ENCODE peak calls at places on chromosomes 11 and 22, in nine cellular contexts. One of them, this sample, is unnamed.

GRCh38 chr11:88398372-88399140 is 61.0 kb upstream of the CTSC start:
- DNase-seq in lung: no peak
- DNase-seq in A549: peak; percentile 39
- DNase-seq in foreskin fibroblast: peak; percentile 84
- DNase-seq in upper lobe of right lung: no peak
- DNase-seq in AG10803: peak; percentile 31
- DNase-seq in AG04450: no peak
- DNase-seq in psoas muscle: no peak
- DNase-seq in kidney epithelial cell: peak; percentile 31
- DNase-seq in this sample: no peak

GRCh38 chr11:34072831-34073230 is 21.3 kb downstream of the CAPRIN1 start:
- DNase-seq in lung: no peak
- DNase-seq in A549: no peak
- DNase-seq in foreskin fibroblast: no peak
- DNase-seq in upper lobe of right lung: no peak
- DNase-seq in AG10803: no peak
- DNase-seq in AG04450: no peak
- DNase-seq in psoas muscle: no peak
- DNase-seq in kidney epithelial cell: no peak
- DNase-seq in this sample: no peak

GRCh38 chr22:29203456-29203855 is 2.2 kb upstream of the EMID1 start:
- DNase-seq in lung: no peak
- DNase-seq in A549: no peak
- DNase-seq in foreskin fibroblast: no peak
- DNase-seq in upper lobe of right lung: no peak
- DNase-seq in AG10803: no peak
- DNase-seq in AG04450: no peak
- DNase-seq in psoas muscle: no peak
- DNase-seq in kidney epithelial cell: no peak
- DNase-seq in this sample: no peak

GRCh38 chr22:18085188-18085587 is 7.4 kb downstream of the PEX26 start:
- DNase-seq in lung: no peak
- DNase-seq in A549: peak; percentile 54
- DNase-seq in foreskin fibroblast: peak; percentile 65
- DNase-seq in upper lobe of right lung: no peak
- DNase-seq in AG10803: no peak
- DNase-seq in AG04450: no peak
- DNase-seq in psoas muscle: no peak
- DNase-seq in kidney epithelial cell: no peak
- DNase-seq in this sample: no peak

GRCh38 chr11:95512682-95513081 is 276.9 kb downstream of the FAM76B start:
- DNase-seq in lung: peak; percentile 37
- DNase-seq in A549: peak; percentile 77
- DNase-seq in foreskin fibroblast: peak; percentile 96
- DNase-seq in upper lobe of right lung: no peak
- DNase-seq in AG10803: peak; percentile 94
- DNase-seq in AG04450: peak; percentile 71
- DNase-seq in psoas muscle: peak; percentile 55
- DNase-seq in kidney epithelial cell: no peak
- DNase-seq in this sample: peak; percentile 37

GRCh38 chr11:112806876-112807275 is 154.3 kb upstream of the NCAM1 start:
- DNase-seq in lung: no peak
- DNase-seq in A549: no peak
- DNase-seq in foreskin fibroblast: no peak
- DNase-seq in upper lobe of right lung: no peak
- DNase-seq in AG10803: no peak
- DNase-seq in AG04450: no peak
- DNase-seq in psoas muscle: no peak
- DNase-seq in kidney epithelial cell: no peak
- DNase-seq in this sample: no peak

GRCh38 chr11:1458340-1459218 is 28.0 kb downstream of the MOB2 start:
- DNase-seq in lung: peak; percentile 85
- DNase-seq in A549: peak; percentile 55
- DNase-seq in foreskin fibroblast: peak; percentile 34
- DNase-seq in upper lobe of right lung: peak; percentile 91
- DNase-seq in AG10803: no peak
- DNase-seq in AG04450: no peak
- DNase-seq in psoas muscle: peak; percentile 70
- DNase-seq in kidney epithelial cell: no peak
- DNase-seq in this sample: no peak

GRCh38 chr22:44595841-44596341 is 97.9 kb upstream of the RTL6 start:
- DNase-seq in lung: no peak
- DNase-seq in A549: no peak
- DNase-seq in foreskin fibroblast: no peak
- DNase-seq in upper lobe of right lung: no peak
- DNase-seq in AG10803: no peak
- DNase-seq in AG04450: no peak
- DNase-seq in psoas muscle: peak; percentile 18
- DNase-seq in kidney epithelial cell: peak; percentile 47
- DNase-seq in this sample: no peak

GRCh38 chr11:61482513-61482912 is 26.0 kb upstream of the LRRC10B start:
- DNase-seq in lung: no peak
- DNase-seq in A549: peak; percentile 33
- DNase-seq in foreskin fibroblast: peak; percentile 27
- DNase-seq in upper lobe of right lung: no peak
- DNase-seq in AG10803: no peak
- DNase-seq in AG04450: no peak
- DNase-seq in psoas muscle: no peak
- DNase-seq in kidney epithelial cell: no peak
- DNase-seq in this sample: no peak

GRCh38 chr11:113331436-113331835 is 17.1 kb downstream of the TTC12 start:
- DNase-seq in lung: no peak
- DNase-seq in A549: no peak
- DNase-seq in foreskin fibroblast: peak; percentile 53
- DNase-seq in upper lobe of right lung: no peak
- DNase-seq in AG10803: no peak
- DNase-seq in AG04450: no peak
- DNase-seq in psoas muscle: no peak
- DNase-seq in kidney epithelial cell: no peak
- DNase-seq in this sample: no peak

GRCh38 chr11:1669546-1670218 is 27.3 kb upstream of the KRTAP5-6 start:
- DNase-seq in lung: no peak
- DNase-seq in A549: no peak
- DNase-seq in foreskin fibroblast: no peak
- DNase-seq in upper lobe of right lung: no peak
- DNase-seq in AG10803: no peak
- DNase-seq in AG04450: no peak
- DNase-seq in psoas muscle: no peak
- DNase-seq in kidney epithelial cell: no peak
- DNase-seq in this sample: no peak

DNA sequence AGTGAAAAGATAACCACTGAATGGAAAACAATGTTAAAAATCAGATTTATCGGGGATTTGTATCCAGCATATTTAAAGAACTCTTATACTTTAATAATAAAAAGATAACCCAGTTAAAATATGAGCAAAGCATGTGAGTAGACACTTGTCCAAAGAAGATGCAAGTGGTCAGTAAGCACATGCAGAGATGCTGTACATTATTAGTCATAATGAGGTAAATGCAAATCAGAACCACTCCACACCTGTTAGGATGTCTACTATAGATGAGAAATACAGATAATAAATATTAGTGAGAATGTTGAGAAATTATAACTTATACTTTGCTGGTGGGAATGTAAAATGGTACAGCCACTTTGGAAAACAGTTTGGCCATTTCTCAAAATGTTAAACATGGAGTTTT is 28.0 kb downstream of the QSER1 start:
- DNase-seq in lung: no peak
- DNase-seq in A549: no peak
- DNase-seq in foreskin fibroblast: no peak
- DNase-seq in upper lobe of right lung: no peak
- DNase-seq in AG10803: no peak
- DNase-seq in AG04450: no peak
- DNase-seq in psoas muscle: no peak
- DNase-seq in kidney epithelial cell: no peak
- DNase-seq in this sample: no peak
- H3K4me3 ChIP-seq in lung: no peak overlapping the region
- H3K4me3 ChIP-seq in A549: no peak overlapping the region
- H3K4me3 ChIP-seq in foreskin fibroblast: no peak overlapping the region
- H3K4me3 ChIP-seq in upper lobe of right lung: no peak overlapping the region
- H3K4me3 ChIP-seq in AG10803: no peak overlapping the region
- H3K4me3 ChIP-seq in AG04450: no peak overlapping the region
- H3K4me3 ChIP-seq in psoas muscle: no peak overlapping the region
- H3K4me3 ChIP-seq in kidney epithelial cell: no peak overlapping the region
- H3K4me3 ChIP-seq in this sample: no peak overlapping the region

GRCh38 chr22:32232447-32232846 is 22.7 kb downstream of the SLC5A4 start:
- DNase-seq in lung: no peak
- DNase-seq in A549: no peak
- DNase-seq in foreskin fibroblast: no peak
- DNase-seq in upper lobe of right lung: no peak
- DNase-seq in AG10803: no peak
- DNase-seq in AG04450: no peak
- DNase-seq in psoas muscle: no peak
- DNase-seq in kidney epithelial cell: no peak
- DNase-seq in this sample: no peak

GRCh38 chr22:32233091-32233490 is 22.1 kb downstream of the SLC5A4 start:
- DNase-seq in lung: no peak
- DNase-seq in A549: no peak
- DNase-seq in foreskin fibroblast: no peak
- DNase-seq in upper lobe of right lung: no peak
- DNase-seq in AG10803: no peak
- DNase-seq in AG04450: no peak
- DNase-seq in psoas muscle: no peak
- DNase-seq in kidney epithelial cell: no peak
- DNase-seq in this sample: no peak

GRCh38 chr22:32240461-32240860 is 14.7 kb downstream of the SLC5A4 start:
- DNase-seq in lung: no peak
- DNase-seq in A549: no peak
- DNase-seq in foreskin fibroblast: no peak
- DNase-seq in upper lobe of right lung: no peak
- DNase-seq in AG10803: no peak
- DNase-seq in AG04450: no peak
- DNase-seq in psoas muscle: no peak
- DNase-seq in kidney epithelial cell: no peak
- DNase-seq in this sample: peak; percentile 1

GRCh38 chr22:32237021-32237420 is 18.1 kb downstream of the SLC5A4 start:
- DNase-seq in lung: no peak
- DNase-seq in A549: no peak
- DNase-seq in foreskin fibroblast: no peak
- DNase-seq in upper lobe of right lung: no peak
- DNase-seq in AG10803: no peak
- DNase-seq in AG04450: no peak
- DNase-seq in psoas muscle: no peak
- DNase-seq in kidney epithelial cell: no peak
- DNase-seq in this sample: no peak

DNA sequence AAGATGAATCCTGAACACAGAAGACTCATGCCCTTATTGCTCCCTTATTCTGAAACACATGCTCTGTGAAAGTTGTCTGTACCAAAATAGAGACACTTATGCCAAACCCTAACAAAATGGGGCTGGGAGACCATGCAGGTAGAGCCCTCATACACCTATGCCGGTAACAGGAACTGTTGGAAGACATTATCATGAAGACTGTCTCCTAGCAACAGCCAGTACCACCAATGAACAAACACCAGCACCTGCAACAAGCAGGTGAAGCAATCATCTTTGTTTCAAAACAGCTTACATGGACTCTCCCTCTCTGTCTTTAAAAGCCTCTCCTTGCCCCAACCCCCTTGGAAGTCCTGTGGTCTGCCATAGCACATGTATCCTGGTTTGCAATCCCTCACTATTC is 17.2 kb downstream of the SLC5A4 start:
- DNase-seq in lung: no peak
- DNase-seq in A549: no peak
- DNase-seq in foreskin fibroblast: no peak
- DNase-seq in upper lobe of right lung: no peak
- DNase-seq in AG10803: no peak
- DNase-seq in AG04450: no peak
- DNase-seq in psoas muscle: no peak
- DNase-seq in kidney epithelial cell: no peak
- DNase-seq in this sample: no peak
- TF ChIP-seq CTCF in lung: no peak
- TF ChIP-seq CTCF in A549: no peak
- TF ChIP-seq CTCF in foreskin fibroblast: no peak
- TF ChIP-seq CTCF in upper lobe of right lung: no peak
- TF ChIP-seq CTCF in AG10803: no peak
- TF ChIP-seq CTCF in AG04450: no peak
- TF ChIP-seq CTCF in psoas muscle: no peak
- TF ChIP-seq CTCF in kidney epithelial cell: no peak
- TF ChIP-seq CTCF in this sample: no peak

DNA sequence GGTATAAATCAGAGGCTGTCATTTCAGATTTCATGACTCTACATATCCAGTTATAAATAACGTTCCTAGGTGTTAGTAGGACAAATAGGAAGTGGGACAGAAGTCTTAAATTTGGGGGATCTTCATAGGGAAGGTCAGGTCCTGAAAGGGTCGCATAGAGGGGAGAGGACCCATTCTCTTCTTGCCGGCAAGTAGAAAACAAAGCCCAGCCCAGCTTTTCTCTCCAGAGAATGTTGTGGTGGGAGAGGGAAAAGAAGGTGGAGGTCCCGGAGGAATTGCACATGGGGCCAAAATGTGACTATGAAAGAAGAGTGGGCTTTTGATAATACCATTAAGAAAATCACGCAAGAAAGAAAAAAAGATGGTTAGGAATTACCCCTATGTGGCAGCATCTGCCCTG is 976 bp upstream of the NELL1 start:
- DNase-seq in lung: no peak
- DNase-seq in A549: no peak
- DNase-seq in foreskin fibroblast: no peak
- DNase-seq in upper lobe of right lung: no peak
- DNase-seq in AG10803: no peak
- DNase-seq in AG04450: no peak
- DNase-seq in psoas muscle: no peak
- DNase-seq in kidney epithelial cell: no peak
- DNase-seq in this sample: no peak
- H3K4me3 ChIP-seq in lung: no peak overlapping the region
- H3K4me3 ChIP-seq in A549: no peak overlapping the region
- H3K4me3 ChIP-seq in foreskin fibroblast: no peak overlapping the region
- H3K4me3 ChIP-seq in upper lobe of right lung: no peak overlapping the region
- H3K4me3 ChIP-seq in AG10803: no peak overlapping the region
- H3K4me3 ChIP-seq in AG04450: no peak overlapping the region
- H3K4me3 ChIP-seq in psoas muscle: no peak overlapping the region
- H3K4me3 ChIP-seq in kidney epithelial cell: no peak overlapping the region
- H3K4me3 ChIP-seq in this sample: no peak overlapping the region

GRCh38 chr11:44863231-44863630 is 87.5 kb downstream of the TP53I11 start:
- DNase-seq in lung: no peak
- DNase-seq in A549: no peak
- DNase-seq in foreskin fibroblast: no peak
- DNase-seq in upper lobe of right lung: no peak
- DNase-seq in AG10803: no peak
- DNase-seq in AG04450: no peak
- DNase-seq in psoas muscle: no peak
- DNase-seq in kidney epithelial cell: no peak
- DNase-seq in this sample: no peak
- TF ChIP-seq CTCF in lung: no peak
- TF ChIP-seq CTCF in A549: no peak
- TF ChIP-seq CTCF in foreskin fibroblast: no peak
- TF ChIP-seq CTCF in upper lobe of right lung: no peak
- TF ChIP-seq CTCF in AG10803: no peak
- TF ChIP-seq CTCF in AG04450: no peak
- TF ChIP-seq CTCF in psoas muscle: no peak
- TF ChIP-seq CTCF in kidney epithelial cell: no peak
- TF ChIP-seq CTCF in this sample: no peak

This sample was measured in epithelial cell of proximal tubule.